ENCODE peak calls at places on chromosomes 6 and 20, in seven cellular contexts. V is epithelial cell of esophagus; E is NCI-H2081; J is GM03348; C is HFFc6; K is HTR-8/SVneo; S is activated CD4-positive, alpha-beta T cell treated with anti-CD3 and anti-CD28 coated beads for 4 hours. W is an unnamed sample.

GRCh38 chr20:37345339-37346231 is at the start of gene SRC:
- DNase-seq in K (peak), S (peak), E (peak), J (peak), V (peak), C (peak), W (peak)

GRCh38 chr6:3314621-3315020 is 55.9 kb downstream of the PSMG4 start:
- DNase-seq in V (no peak), C (no peak), K (no peak), S (no peak), J (no peak), E (no peak), W (no peak)

GRCh38 chr6:144104898-144105487 is 9.6 kb upstream of the SF3B5 start:
- DNase-seq in J (peak), S (peak), E (peak), V (peak), K (peak), C (peak), W (no peak)

GRCh38 chr20:62566266-62566665 is 76.0 kb upstream of the SLCO4A1 start:
- DNase-seq in V (no peak), C (no peak), K (no peak), J (no peak), S (no peak), E (no peak), W (no peak)

GRCh38 chr6:122482750-122483080 is 11.1 kb upstream of the SERINC1 start:
- DNase-seq in C (no peak), V (no peak), J (no peak), E (no peak), K (no peak), S (no peak), W (no peak)

GRCh38 chr20:47318596-47319516 is 37.6 kb downstream of the ZMYND8 start:
- DNase-seq in K (no peak), S (peak), V (peak), J (peak), E (no peak), C (peak), W (peak)

GRCh38 chr6:160005211-160005610 is 36.3 kb downstream of the IGF2R start:
- DNase-seq in V (no peak), S (no peak), C (no peak), E (no peak), K (no peak), J (no peak), W (no peak)

GRCh38 chr6:41200901-41201783 is at the start of gene TREML2:
- DNase-seq in E (no peak), V (no peak), S (peak), K (no peak), J (no peak), C (no peak), W (no peak)

GRCh38 chr6:7006536-7007191 is 101.1 kb upstream of the RREB1 start:
- DNase-seq in E (no peak), S (no peak), J (no peak), K (no peak), V (no peak), C (no peak), W (no peak)

GRCh38 chr6:3306848-3307247 is 48.1 kb downstream of the PSMG4 start:
- DNase-seq in K (no peak), V (no peak), E (no peak), J (no peak), C (no peak), S (no peak), W (peak)

GRCh38 chr6:122180132-122180531 is 219.3 kb upstream of the HSF2 start:
- DNase-seq in K (no peak), E (no peak), J (peak), C (no peak), S (no peak), V (peak), W (no peak)

GRCh38 chr20:12946789-12947188 is 62.0 kb upstream of the SPTLC3 start:
- DNase-seq in V (no peak), E (no peak), C (no peak), S (no peak), J (no peak), K (no peak), W (no peak)

GRCh38 chr6:52176550-52176949 is 9.6 kb upstream of the IL17A start:
- DNase-seq in C (no peak), J (no peak), V (no peak), K (no peak), S (no peak), E (no peak), W (no peak)

GRCh38 chr6:44298055-44298803 is 14.9 kb downstream of the AARS2 start:
- DNase-seq in V (no peak), S (no peak), C (no peak), K (no peak), J (peak), E (no peak), W (no peak)

GRCh38 chr6:166619912-166620311 is 7.1 kb downstream of the RPS6KA2 start:
- DNase-seq in C (peak), J (peak), V (peak), K (peak), S (no peak), E (no peak), W (no peak)

GRCh38 chr20:50456452-50457324 is 53.5 kb upstream of the PTPN1 start:
- DNase-seq in V (no peak), C (no peak), E (no peak), K (no peak), J (no peak), S (no peak), W (no peak)

GRCh38 chr6:76697585-76697984 is 625.1 kb upstream of the IMPG1 start:
- DNase-seq in E (no peak), K (no peak), C (no peak), S (no peak), J (no peak), V (peak), W (no peak)

GRCh38 chr20:49871391-49871948 is 43.9 kb downstream of the SPATA2 start:
- DNase-seq in S (no peak), E (no peak), C (no peak), V (no peak), J (no peak), K (no peak), W (no peak)

GRCh38 chr6:91476000-91476399 is 889.1 kb upstream of the MAP3K7 start:
- DNase-seq in C (no peak), J (no peak), K (peak), E (no peak), V (peak), S (no peak), W (no peak)

GRCh38 chr20:50789968-50790650 is 4.8 kb upstream of the BCAS4 start:
- DNase-seq in J (no peak), S (no peak), E (no peak), V (no peak), C (no peak), K (no peak), W (no peak)

GRCh38 chr20:1451092-1451491 is 15.6 kb downstream of the NSFL1C start:
- DNase-seq in V (no peak), S (no peak), E (no peak), C (no peak), K (no peak), J (no peak), W (no peak)

GRCh38 chr6:98828210-98828798 is 6.1 kb upstream of the POU3F2 start:
- DNase-seq in C (no peak), E (no peak), V (no peak), S (no peak), J (no peak), K (no peak), W (no peak)

GRCh38 chr6:152642578-152643375 is 5.6 kb upstream of the SYNE1 start:
- DNase-seq in E (peak), V (peak), J (peak), C (peak), S (no peak), K (peak), W (no peak)

GRCh38 chr20:23242104-23242503 is 108.5 kb upstream of the NXT1 start:
- DNase-seq in J (no peak), V (no peak), C (no peak), K (no peak), E (no peak), S (no peak), W (peak)

GRCh38 chr6:169173532-169174268 is 79.9 kb downstream of the THBS2 start:
- DNase-seq in C (peak), S (no peak), K (peak), E (no peak), J (no peak), V (peak), W (no peak)

GRCh38 chr6:52760105-52760765 is 3.0 kb downstream of the GSTA2 start:
- DNase-seq in S (no peak), E (no peak), C (no peak), J (no peak), K (no peak), V (no peak), W (no peak)

GRCh38 chr6:63440057-63440456 is 120.3 kb upstream of the LGSN start:
- DNase-seq in S (no peak), V (no peak), E (peak), J (no peak), K (no peak), C (no peak), W (no peak)

GRCh38 chr6:152461556-152461955 is 175.6 kb downstream of the SYNE1 start:
- DNase-seq in S (no peak), E (no peak), J (peak), K (peak), C (no peak), V (peak), W (no peak)

GRCh38 chr20:59627298-59627697 is 23.0 kb downstream of the PHACTR3 start:
- DNase-seq in J (no peak), V (no peak), E (no peak), C (no peak), S (no peak), K (no peak), W (no peak)

GRCh38 chr20:38165089-38165965 is at the start of gene TGM2:
- DNase-seq in K (peak), E (peak), J (peak), V (peak), C (peak), S (peak), W (no peak)

GRCh38 chr20:37823276-37823980 is 79.5 kb upstream of the VSTM2L start:
- DNase-seq in E (no peak), K (no peak), C (no peak), J (peak), S (no peak), V (peak), W (no peak)

GRCh38 chr6:44672838-44673237 is 285.3 kb downstream of the CDC5L start:
- DNase-seq in S (no peak), J (no peak), K (no peak), C (no peak), V (peak), E (no peak), W (no peak)

W was measured in suprapubic skin.